ENCODE peak calls at places on chromosomes 12 and 14, in seven cellular contexts. One of them, this sample, is unnamed.
A peak's percentile ranks its signal among the peaks of the same experiment; 100 is the strongest.

GRCh38 chr14:54920052-54920451 is 17.4 kb upstream of the GCH1 start:
- DNase-seq in adrenal gland: no peak
- DNase-seq in effector memory CD4-positive, alpha-beta T cell: no peak
- DNase-seq in mammary epithelial cell: no peak
- DNase-seq in esophagus squamous epithelium: no peak
- DNase-seq in CD4-positive, alpha-beta T cell: no peak
- DNase-seq in Panc1: no peak
- DNase-seq in this sample: no peak

GRCh38 chr14:96098309-96098998 is 59.3 kb downstream of the C14orf132 start:
- DNase-seq in esophagus squamous epithelium: no peak
- DNase-seq in effector memory CD4-positive, alpha-beta T cell: no peak
- DNase-seq in Panc1: peak; percentile 15
- DNase-seq in CD4-positive, alpha-beta T cell: no peak
- DNase-seq in mammary epithelial cell: peak; percentile 46
- DNase-seq in adrenal gland: peak; percentile 26
- DNase-seq in this sample: no peak

GRCh38 chr14:82724296-82724695 is 1190.6 kb upstream of the SEL1L start:
- DNase-seq in esophagus squamous epithelium: no peak
- DNase-seq in Panc1: no peak
- DNase-seq in effector memory CD4-positive, alpha-beta T cell: no peak
- DNase-seq in CD4-positive, alpha-beta T cell: no peak
- DNase-seq in mammary epithelial cell: no peak
- DNase-seq in adrenal gland: no peak
- DNase-seq in this sample: no peak

GRCh38 chr14:94599656-94600004 is 12.6 kb upstream of the SERPINA3 start:
- DNase-seq in adrenal gland: no peak
- DNase-seq in mammary epithelial cell: no peak
- DNase-seq in esophagus squamous epithelium: no peak
- DNase-seq in CD4-positive, alpha-beta T cell: no peak
- DNase-seq in Panc1: no peak
- DNase-seq in effector memory CD4-positive, alpha-beta T cell: no peak
- DNase-seq in this sample: no peak

GRCh38 chr14:22268875-22269274 is 320.1 kb downstream of the DAD1 start:
- DNase-seq in esophagus squamous epithelium: no peak
- DNase-seq in CD4-positive, alpha-beta T cell: no peak
- DNase-seq in effector memory CD4-positive, alpha-beta T cell: no peak
- DNase-seq in Panc1: no peak
- DNase-seq in mammary epithelial cell: peak; percentile 91
- DNase-seq in adrenal gland: no peak
- DNase-seq in this sample: peak; percentile 31

GRCh38 chr12:66388512-66388911 is 86.2 kb downstream of the HELB start:
- DNase-seq in Panc1: no peak
- DNase-seq in effector memory CD4-positive, alpha-beta T cell: no peak
- DNase-seq in esophagus squamous epithelium: no peak
- DNase-seq in CD4-positive, alpha-beta T cell: no peak
- DNase-seq in adrenal gland: no peak
- DNase-seq in mammary epithelial cell: no peak
- DNase-seq in this sample: no peak

GRCh38 chr12:85688837-85689236 is 147.4 kb downstream of the RASSF9 start:
- DNase-seq in esophagus squamous epithelium: no peak
- DNase-seq in Panc1: no peak
- DNase-seq in effector memory CD4-positive, alpha-beta T cell: no peak
- DNase-seq in adrenal gland: no peak
- DNase-seq in mammary epithelial cell: no peak
- DNase-seq in CD4-positive, alpha-beta T cell: no peak
- DNase-seq in this sample: no peak

GRCh38 chr14:59277659-59278058 is 89.2 kb downstream of the DAAM1 start:
- DNase-seq in Panc1: no peak
- DNase-seq in CD4-positive, alpha-beta T cell: no peak
- DNase-seq in mammary epithelial cell: no peak
- DNase-seq in effector memory CD4-positive, alpha-beta T cell: no peak
- DNase-seq in esophagus squamous epithelium: no peak
- DNase-seq in adrenal gland: no peak
- DNase-seq in this sample: no peak

GRCh38 chr12:18658179-18658578 is 79.6 kb downstream of the PLCZ1 start:
- DNase-seq in mammary epithelial cell: no peak
- DNase-seq in effector memory CD4-positive, alpha-beta T cell: no peak
- DNase-seq in adrenal gland: no peak
- DNase-seq in Panc1: no peak
- DNase-seq in esophagus squamous epithelium: no peak
- DNase-seq in CD4-positive, alpha-beta T cell: no peak
- DNase-seq in this sample: no peak

GRCh38 chr12:29581641-29582040 is 84.2 kb upstream of the OVCH1 start:
- DNase-seq in effector memory CD4-positive, alpha-beta T cell: no peak
- DNase-seq in Panc1: peak; percentile 39
- DNase-seq in mammary epithelial cell: no peak
- DNase-seq in CD4-positive, alpha-beta T cell: no peak
- DNase-seq in adrenal gland: no peak
- DNase-seq in esophagus squamous epithelium: no peak
- DNase-seq in this sample: no peak

GRCh38 chr12:47744005-47744651 is 14.6 kb downstream of the RAPGEF3 start:
- DNase-seq in effector memory CD4-positive, alpha-beta T cell: peak; percentile 33
- DNase-seq in CD4-positive, alpha-beta T cell: peak; percentile 50
- DNase-seq in adrenal gland: no peak
- DNase-seq in esophagus squamous epithelium: no peak
- DNase-seq in Panc1: no peak
- DNase-seq in mammary epithelial cell: peak; percentile 73
- DNase-seq in this sample: peak; percentile 61

DNA sequence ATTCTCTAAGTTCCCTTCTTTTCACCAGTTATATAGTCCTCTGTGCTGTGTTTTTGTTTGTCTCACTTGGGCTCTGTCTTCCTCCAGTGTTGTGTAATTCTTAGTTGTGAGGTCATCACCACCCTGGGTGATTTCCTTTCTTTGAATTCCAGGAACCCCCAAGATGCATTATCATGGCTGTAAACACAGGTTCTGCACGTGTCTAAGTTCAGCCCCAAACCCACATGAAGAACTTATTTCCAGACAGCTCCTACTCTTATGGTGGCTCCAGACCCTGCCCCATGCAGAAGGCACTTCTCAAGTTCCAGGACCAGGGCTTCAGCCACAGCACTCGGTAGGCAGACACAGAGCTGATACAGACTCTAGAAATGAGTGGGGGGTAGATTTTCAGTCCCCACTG is 560.5 kb downstream of the BCL11B start:
- DNase-seq in adrenal gland: no peak
- DNase-seq in mammary epithelial cell: no peak
- DNase-seq in effector memory CD4-positive, alpha-beta T cell: no peak
- DNase-seq in CD4-positive, alpha-beta T cell: no peak
- DNase-seq in esophagus squamous epithelium: no peak
- DNase-seq in Panc1: no peak
- DNase-seq in this sample: no peak
- H3K27me3 ChIP-seq in adrenal gland: peaks cover 4% of the 10 kb centered on the region
- H3K27me3 ChIP-seq in mammary epithelial cell: no peaks in the 10 kb centered on the region
- H3K27me3 ChIP-seq in effector memory CD4-positive, alpha-beta T cell: no peaks in the 10 kb centered on the region
- H3K27me3 ChIP-seq in CD4-positive, alpha-beta T cell: no peaks in the 10 kb centered on the region
- H3K27me3 ChIP-seq in esophagus squamous epithelium: no peaks in the 10 kb centered on the region
- H3K27me3 ChIP-seq in Panc1: no peaks in the 10 kb centered on the region
- H3K27me3 ChIP-seq in this sample: no peaks in the 10 kb centered on the region

DNA sequence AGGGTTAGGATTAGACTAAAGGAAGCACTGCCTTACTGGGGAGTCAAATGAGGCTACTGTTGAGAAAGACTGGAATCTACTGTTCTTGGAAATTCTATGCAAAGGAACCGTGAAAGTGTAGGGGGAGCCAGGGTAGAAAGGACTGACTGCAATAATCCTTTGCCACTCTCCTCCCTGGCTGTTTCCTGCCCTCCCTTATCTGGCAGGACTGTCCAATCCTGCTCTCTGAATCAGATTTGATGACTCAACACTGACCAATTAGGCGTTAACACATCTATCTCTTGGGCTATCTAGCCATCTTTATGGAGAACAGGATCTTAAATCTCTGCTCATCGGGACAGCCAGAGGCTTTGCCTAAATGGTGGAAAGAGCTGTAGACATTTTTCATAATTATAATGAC is 68.7 kb upstream of the CISTR start:
- DNase-seq in Panc1: no peak
- DNase-seq in esophagus squamous epithelium: no peak
- DNase-seq in adrenal gland: no peak
- DNase-seq in effector memory CD4-positive, alpha-beta T cell: no peak
- DNase-seq in mammary epithelial cell: peak; percentile 73
- DNase-seq in CD4-positive, alpha-beta T cell: no peak
- DNase-seq in this sample: no peak
- H3K27me3 ChIP-seq in Panc1: no peaks in the 10 kb centered on the region
- H3K27me3 ChIP-seq in esophagus squamous epithelium: no peaks in the 10 kb centered on the region
- H3K27me3 ChIP-seq in adrenal gland: peaks cover 31% of the 10 kb centered on the region
- H3K27me3 ChIP-seq in effector memory CD4-positive, alpha-beta T cell: peaks cover 7% of the 10 kb centered on the region
- H3K27me3 ChIP-seq in mammary epithelial cell: no peaks in the 10 kb centered on the region
- H3K27me3 ChIP-seq in CD4-positive, alpha-beta T cell: peaks cover 62% of the 10 kb centered on the region
- H3K27me3 ChIP-seq in this sample: peaks cover 33% of the 10 kb centered on the region

GRCh38 chr12:40473979-40474378 is 218.3 kb upstream of the CNTN1 start:
- DNase-seq in esophagus squamous epithelium: no peak
- DNase-seq in effector memory CD4-positive, alpha-beta T cell: no peak
- DNase-seq in mammary epithelial cell: no peak
- DNase-seq in CD4-positive, alpha-beta T cell: no peak
- DNase-seq in Panc1: no peak
- DNase-seq in adrenal gland: no peak
- DNase-seq in this sample: no peak
- H3K27me3 ChIP-seq in esophagus squamous epithelium: no peaks in the 10 kb centered on the region
- H3K27me3 ChIP-seq in effector memory CD4-positive, alpha-beta T cell: no peaks in the 10 kb centered on the region
- H3K27me3 ChIP-seq in mammary epithelial cell: no peaks in the 10 kb centered on the region
- H3K27me3 ChIP-seq in CD4-positive, alpha-beta T cell: no peaks in the 10 kb centered on the region
- H3K27me3 ChIP-seq in Panc1: no peaks in the 10 kb centered on the region
- H3K27me3 ChIP-seq in adrenal gland: no peaks in the 10 kb centered on the region
- H3K27me3 ChIP-seq in this sample: no peaks in the 10 kb centered on the region

GRCh38 chr14:101183376-101184103 is 280.0 kb upstream of the RTL1 start:
- DNase-seq in mammary epithelial cell: no peak
- DNase-seq in esophagus squamous epithelium: no peak
- DNase-seq in CD4-positive, alpha-beta T cell: no peak
- DNase-seq in adrenal gland: no peak
- DNase-seq in effector memory CD4-positive, alpha-beta T cell: no peak
- DNase-seq in Panc1: no peak
- DNase-seq in this sample: no peak

GRCh38 chr14:101184104-101184455 is 280.6 kb upstream of the RTL1 start:
- DNase-seq in esophagus squamous epithelium: no peak
- DNase-seq in effector memory CD4-positive, alpha-beta T cell: no peak
- DNase-seq in Panc1: no peak
- DNase-seq in adrenal gland: no peak
- DNase-seq in mammary epithelial cell: no peak
- DNase-seq in CD4-positive, alpha-beta T cell: no peak
- DNase-seq in this sample: no peak

GRCh38 chr14:101182476-101182875 is 279.0 kb upstream of the RTL1 start:
- DNase-seq in adrenal gland: no peak
- DNase-seq in effector memory CD4-positive, alpha-beta T cell: no peak
- DNase-seq in CD4-positive, alpha-beta T cell: no peak
- DNase-seq in Panc1: no peak
- DNase-seq in mammary epithelial cell: no peak
- DNase-seq in esophagus squamous epithelium: no peak
- DNase-seq in this sample: no peak

GRCh38 chr14:101179691-101180211 is 276.2 kb upstream of the RTL1 start:
- DNase-seq in effector memory CD4-positive, alpha-beta T cell: no peak
- DNase-seq in Panc1: no peak
- DNase-seq in adrenal gland: no peak
- DNase-seq in esophagus squamous epithelium: no peak
- DNase-seq in mammary epithelial cell: no peak
- DNase-seq in CD4-positive, alpha-beta T cell: no peak
- DNase-seq in this sample: no peak

GRCh38 chr14:101181717-101182313 is 278.3 kb upstream of the RTL1 start:
- DNase-seq in Panc1: no peak
- DNase-seq in adrenal gland: no peak
- DNase-seq in CD4-positive, alpha-beta T cell: no peak
- DNase-seq in effector memory CD4-positive, alpha-beta T cell: no peak
- DNase-seq in esophagus squamous epithelium: no peak
- DNase-seq in mammary epithelial cell: no peak
- DNase-seq in this sample: no peak
- H3K27me3 ChIP-seq in Panc1: no peaks in the 10 kb centered on the region
- H3K27me3 ChIP-seq in adrenal gland: no peaks in the 10 kb centered on the region
- H3K27me3 ChIP-seq in CD4-positive, alpha-beta T cell: no peaks in the 10 kb centered on the region
- H3K27me3 ChIP-seq in effector memory CD4-positive, alpha-beta T cell: no peaks in the 10 kb centered on the region
- H3K27me3 ChIP-seq in esophagus squamous epithelium: no peaks in the 10 kb centered on the region
- H3K27me3 ChIP-seq in mammary epithelial cell: no peaks in the 10 kb centered on the region
- H3K27me3 ChIP-seq in this sample: no peaks in the 10 kb centered on the region

GRCh38 chr14:35531960-35532747 is 1.8 kb upstream of the INSM2 start:
- DNase-seq in CD4-positive, alpha-beta T cell: no peak
- DNase-seq in adrenal gland: no peak
- DNase-seq in Panc1: no peak
- DNase-seq in esophagus squamous epithelium: no peak
- DNase-seq in effector memory CD4-positive, alpha-beta T cell: no peak
- DNase-seq in mammary epithelial cell: no peak
- DNase-seq in this sample: no peak

GRCh38 chr14:35533357-35534129 is 421 bp upstream of the INSM2 start:
- DNase-seq in mammary epithelial cell: peak; percentile 63
- DNase-seq in adrenal gland: peak; percentile 52
- DNase-seq in CD4-positive, alpha-beta T cell: no peak
- DNase-seq in effector memory CD4-positive, alpha-beta T cell: peak; percentile 16
- DNase-seq in esophagus squamous epithelium: no peak
- DNase-seq in Panc1: no peak
- DNase-seq in this sample: no peak

GRCh38 chr14:35534130-35534883 is at the start of gene INSM2:
- DNase-seq in esophagus squamous epithelium: no peak
- DNase-seq in mammary epithelial cell: no peak
- DNase-seq in Panc1: no peak
- DNase-seq in CD4-positive, alpha-beta T cell: no peak
- DNase-seq in adrenal gland: no peak
- DNase-seq in effector memory CD4-positive, alpha-beta T cell: no peak
- DNase-seq in this sample: peak; percentile 10

GRCh38 chr14:35534884-35535793 is 1.2 kb downstream of the INSM2 start:
- DNase-seq in Panc1: no peak
- DNase-seq in effector memory CD4-positive, alpha-beta T cell: peak; percentile 23
- DNase-seq in adrenal gland: peak; percentile 72
- DNase-seq in CD4-positive, alpha-beta T cell: peak; percentile 38
- DNase-seq in esophagus squamous epithelium: no peak
- DNase-seq in mammary epithelial cell: peak; percentile 68
- DNase-seq in this sample: peak; percentile 68

DNA sequence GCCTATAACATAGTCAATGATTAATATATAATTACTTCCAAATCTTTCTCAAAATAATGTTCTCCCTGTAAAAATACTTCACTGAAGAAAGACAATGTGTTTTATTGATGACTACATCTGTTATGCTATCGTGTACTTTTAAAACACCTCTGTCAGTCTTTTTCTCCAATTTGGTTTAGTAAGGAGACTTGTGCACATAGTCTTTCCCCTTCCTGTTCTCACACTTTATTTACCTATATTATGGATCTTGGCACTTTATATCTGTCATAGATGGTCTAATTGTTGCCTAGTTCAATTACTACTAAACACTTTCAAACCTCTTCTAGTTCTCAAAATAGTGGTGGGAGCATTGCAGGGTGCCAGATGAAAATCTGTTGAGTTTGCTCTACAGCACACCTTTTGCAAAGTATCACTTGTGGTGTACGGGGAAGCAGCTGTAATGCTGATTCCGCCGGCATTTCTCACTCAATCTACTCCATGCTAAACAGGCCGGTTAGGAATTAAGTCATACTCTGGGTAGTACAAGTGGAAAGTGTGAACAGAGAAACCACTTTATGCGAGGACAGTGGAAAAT is 1.1 kb upstream of the INSM2 start:
- DNase-seq in effector memory CD4-positive, alpha-beta T cell: no peak
- DNase-seq in CD4-positive, alpha-beta T cell: no peak
- DNase-seq in esophagus squamous epithelium: no peak
- DNase-seq in adrenal gland: no peak
- DNase-seq in mammary epithelial cell: no peak
- DNase-seq in Panc1: no peak
- DNase-seq in this sample: no peak
- H3K27me3 ChIP-seq in effector memory CD4-positive, alpha-beta T cell: peaks cover 33% of the 10 kb centered on the region
- H3K27me3 ChIP-seq in CD4-positive, alpha-beta T cell: peaks cover 51% of the 10 kb centered on the region
- H3K27me3 ChIP-seq in esophagus squamous epithelium: peaks cover 27% of the 10 kb centered on the region
- H3K27me3 ChIP-seq in adrenal gland: peaks cover 37% of the 10 kb centered on the region
- H3K27me3 ChIP-seq in mammary epithelial cell: peaks cover 21% of the 10 kb centered on the region
- H3K27me3 ChIP-seq in Panc1: peaks cover 18% of the 10 kb centered on the region
- H3K27me3 ChIP-seq in this sample: peaks cover 21% of the 10 kb centered on the region